ENCODE peak calls at places on chromosomes 4 and X, in eight cellular contexts. H, Z, O, K, T, N, V and W are unnamed samples.

GRCh38 chr4:188002346-188002745 is 6.8 kb downstream of the ZFP42 start:
- DNase-seq in K (no peak), N (peak), Z (no peak), T (no peak), V (no peak), O (no peak), H (no peak), W (no peak)

GRCh38 chrX:2828404-2829065 is at the start of gene GYG2:
- DNase-seq in Z (peak), K (no peak), V (no peak), H (no peak), T (peak), O (no peak), N (no peak), W (no peak)

GRCh38 chr4:95701500-95701899 is 138.4 kb upstream of the PDHA2 start:
- DNase-seq in O (no peak), T (no peak), N (peak), V (no peak), K (no peak), H (no peak), Z (peak), W (no peak)

GRCh38 chr4:155403886-155404285 is 27.1 kb upstream of the MAP9 start:
- DNase-seq in T (no peak), H (no peak), Z (peak), O (no peak), V (no peak), K (no peak), N (peak), W (no peak)

GRCh38 chr4:55598641-55599040 is 6.6 kb upstream of the PDCL2 start:
- DNase-seq in O (no peak), K (no peak), T (no peak), N (no peak), H (no peak), V (no peak), Z (no peak), W (no peak)

GRCh38 chr4:104964387-104965175 is 182.1 kb upstream of the TET2 start:
- DNase-seq in N (no peak), K (peak), O (no peak), T (no peak), V (no peak), H (no peak), Z (no peak), W (no peak)

GRCh38 chr4:163701915-163702314 is 207.4 kb downstream of the TMA16 start:
- DNase-seq in N (no peak), Z (peak), K (no peak), H (no peak), V (no peak), O (peak), T (no peak), W (no peak)

GRCh38 chrX:70834587-70834986 is 73.9 kb downstream of the TEX11 start:
- DNase-seq in Z (no peak), K (no peak), H (no peak), N (no peak), V (no peak), O (no peak), T (no peak), W (no peak)

GRCh38 chr4:77877771-77878170 is 15.1 kb downstream of the MRPL1 start:
- DNase-seq in H (no peak), V (no peak), N (no peak), O (no peak), T (no peak), K (no peak), Z (no peak), W (no peak)

GRCh38 chrX:104253567-104254441 is 929 bp downstream of the ESX1 start:
- DNase-seq in H (no peak), T (peak), K (no peak), O (no peak), N (no peak), V (no peak), Z (no peak), W (no peak)

DNA sequence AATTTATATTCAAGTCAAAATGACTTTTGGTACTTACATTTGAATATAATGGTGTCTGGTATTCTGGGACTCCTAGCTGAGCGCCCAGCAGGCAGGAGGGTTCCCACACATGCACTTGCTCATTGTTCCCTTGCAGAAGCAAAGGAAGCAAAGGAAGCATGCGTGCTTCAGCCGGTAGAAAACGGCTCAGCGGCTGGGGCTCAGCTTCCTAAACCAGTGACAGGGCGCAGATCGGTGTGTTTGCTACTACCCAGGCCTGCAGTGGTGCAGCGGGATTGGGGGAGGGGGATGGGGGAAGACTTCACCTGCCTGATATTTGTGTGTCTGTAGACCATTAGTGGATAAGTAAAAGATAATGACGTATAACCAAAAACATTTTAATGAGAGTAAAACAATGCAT is 978.3 kb upstream of the TENM3 start:
- DNase-seq in H (no peak), K (no peak), Z (no peak), T (no peak), V (no peak), O (no peak), N (no peak), W (no peak)
- TF ChIP-seq CTCF in H (no peak), K (no peak), Z (no peak), T (no peak), V (no peak), O (no peak), N (no peak), W (no peak)

DNA sequence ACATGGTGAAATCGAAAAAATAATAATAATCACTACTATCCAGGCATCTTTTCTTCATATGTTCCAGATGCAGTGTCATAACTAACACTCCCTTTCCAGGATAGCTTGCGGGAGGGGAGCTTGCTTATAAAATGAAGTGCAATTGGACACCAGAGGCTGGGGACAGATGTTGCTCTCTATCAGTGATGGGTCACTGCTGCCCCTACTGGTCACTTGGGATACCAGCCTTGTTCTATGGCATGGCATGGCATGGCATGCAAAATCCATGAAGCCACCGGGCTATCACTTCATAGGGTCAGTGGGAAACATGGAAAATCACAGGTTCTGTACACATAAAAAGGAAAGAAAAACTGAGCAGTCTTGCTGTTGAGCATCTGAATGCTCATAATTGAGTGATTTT is 168.1 kb downstream of the GLRA2 start:
- DNase-seq in Z (peak), O (no peak), H (no peak), V (no peak), N (peak), K (no peak), T (no peak), W (no peak)
- TF ChIP-seq CTCF in Z (peak), O (peak), H (no peak), V (peak), N (peak), K (peak), T (peak), W (peak)

GRCh38 chr4:175109933-175110332 is 191.8 kb downstream of the ADAM29 start:
- DNase-seq in O (no peak), T (no peak), H (no peak), N (no peak), V (no peak), Z (no peak), K (no peak), W (no peak)
- TF ChIP-seq CTCF in O (no peak), T (no peak), H (no peak), N (no peak), V (no peak), Z (no peak), K (no peak), W (no peak)

GRCh38 chrX:136577562-136577961 is 45.5 kb downstream of the VGLL1 start:
- DNase-seq in Z (peak), O (no peak), T (peak), H (peak), N (peak), V (peak), K (peak), W (peak)
- TF ChIP-seq CTCF in Z (peak), O (peak), T (peak), H (peak), N (peak), V (peak), K (peak), W (peak)

GRCh38 chr4:72111863-72112262 is 80.1 kb downstream of the NPFFR2 start:
- DNase-seq in V (no peak), K (no peak), Z (no peak), T (no peak), N (no peak), H (no peak), O (no peak), W (no peak)
- TF ChIP-seq CTCF in V (no peak), K (no peak), Z (no peak), T (no peak), N (no peak), H (no peak), O (no peak), W (no peak)

DNA sequence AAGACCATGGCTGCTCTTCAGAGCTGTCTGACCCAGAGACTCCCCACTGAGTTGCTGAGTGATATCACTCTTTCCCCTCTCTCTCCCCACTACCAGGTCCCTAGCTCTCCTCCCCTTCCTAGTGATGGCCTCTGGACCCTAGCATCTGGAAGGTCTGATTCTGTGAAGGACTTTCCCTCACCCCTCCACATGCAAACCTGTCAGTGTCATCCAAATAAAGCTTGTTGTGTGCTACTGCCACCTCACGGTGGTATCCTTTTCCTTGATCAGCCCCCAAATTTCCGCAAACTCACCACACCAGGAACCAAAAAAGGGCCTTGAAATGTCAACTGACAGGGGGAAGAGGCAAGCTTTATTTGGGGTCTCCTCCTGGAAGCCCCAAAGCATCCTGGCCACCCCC is 500.2 kb downstream of the IDS start:
- DNase-seq in T (no peak), H (no peak), K (no peak), Z (no peak), O (no peak), N (no peak), V (no peak), W (no peak)
- TF ChIP-seq CTCF in T (no peak), H (no peak), K (no peak), Z (no peak), O (peak), N (no peak), V (no peak), W (no peak)

GRCh38 chrX:80816051-80816450 is 6.4 kb upstream of the BRWD3 start:
- DNase-seq in N (no peak), Z (no peak), O (no peak), T (no peak), V (no peak), K (no peak), H (no peak), W (no peak)

GRCh38 chrX:80810365-80810978 is 795 bp upstream of the BRWD3 start:
- DNase-seq in T (no peak), N (peak), Z (peak), V (no peak), H (no peak), K (no peak), O (no peak), W (no peak)

GRCh38 chrX:80808854-80809493 is 703 bp downstream of the BRWD3 start:
- DNase-seq in O (no peak), Z (peak), K (no peak), N (peak), H (peak), T (peak), V (no peak), W (no peak)

GRCh38 chrX:80808160-80808735 is 1.4 kb downstream of the BRWD3 start:
- DNase-seq in K (peak), O (peak), H (peak), V (peak), Z (peak), T (no peak), N (peak), W (peak)

DNA sequence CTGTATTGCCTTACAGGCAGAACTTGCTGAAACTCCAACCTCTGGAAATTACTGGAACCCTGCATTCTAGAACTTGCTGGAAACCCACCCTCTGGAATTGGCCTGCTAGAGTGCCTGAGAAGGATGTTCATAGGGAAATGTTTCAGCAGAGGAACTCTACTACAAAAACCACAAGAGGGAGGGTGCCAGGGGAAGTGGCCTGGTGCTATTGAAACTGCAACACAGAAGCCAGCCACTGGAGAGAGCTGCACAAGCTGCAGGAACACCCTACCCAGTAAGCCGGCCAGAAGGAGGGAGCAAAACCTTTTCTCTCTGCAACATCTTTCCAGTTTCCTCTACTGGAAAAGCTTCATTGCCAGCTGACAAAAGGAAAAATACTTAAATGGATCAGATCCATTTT is 2.5 kb upstream of the BRWD3 start:
- DNase-seq in K (no peak), N (no peak), H (peak), Z (peak), O (no peak), T (no peak), V (no peak), W (peak)
- TF ChIP-seq CTCF in K (no peak), N (no peak), H (no peak), Z (peak), O (peak), T (no peak), V (no peak), W (no peak)

GRCh38 chr4:151643564-151643963 is 117.2 kb downstream of the GATB start:
- DNase-seq in V (no peak), O (no peak), K (no peak), Z (no peak), T (no peak), N (no peak), H (no peak), W (no peak)

GRCh38 chr4:151649461-151649860 is 111.3 kb downstream of the GATB start:
- DNase-seq in T (no peak), V (no peak), K (no peak), Z (no peak), O (no peak), H (no peak), N (no peak), W (no peak)

GRCh38 chr4:151641983-151642382 is 118.8 kb downstream of the GATB start:
- DNase-seq in K (no peak), H (no peak), T (no peak), N (no peak), Z (no peak), O (no peak), V (no peak), W (no peak)

GRCh38 chr4:151644625-151645024 is 116.2 kb downstream of the GATB start:
- DNase-seq in Z (no peak), N (peak), V (no peak), K (no peak), O (no peak), T (no peak), H (no peak), W (no peak)

DNA sequence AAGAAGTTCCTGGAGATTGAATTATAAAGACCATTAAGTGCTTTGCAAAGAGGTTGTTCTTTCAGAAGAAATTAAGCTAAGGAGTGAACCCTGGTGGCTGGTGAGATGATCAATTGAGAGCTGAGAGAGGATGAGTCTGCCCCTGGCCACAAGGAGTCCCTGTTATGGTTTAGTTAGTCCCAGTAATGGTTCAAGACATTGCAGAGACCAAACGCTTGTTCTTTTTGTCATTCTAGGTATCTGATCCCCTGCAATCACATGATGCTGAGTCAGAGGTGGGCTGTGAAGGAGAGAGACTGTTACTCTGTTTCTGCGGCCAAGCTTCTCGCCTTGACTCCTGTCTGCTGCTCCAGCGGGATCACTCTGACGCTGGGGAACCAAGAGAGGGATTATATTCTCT is 114.5 kb downstream of the GATB start:
- DNase-seq in T (no peak), Z (no peak), K (no peak), V (no peak), H (no peak), O (no peak), N (no peak), W (no peak)
- TF ChIP-seq CTCF in T (no peak), Z (no peak), K (no peak), V (no peak), H (no peak), O (no peak), N (no peak), W (no peak)

GRCh38 chr4:139184129-139184528 is 7.1 kb upstream of the ELF2 start:
- DNase-seq in T (no peak), K (no peak), V (no peak), N (no peak), Z (peak), H (no peak), O (no peak), W (no peak)
- TF ChIP-seq CTCF in T (no peak), K (no peak), V (peak), N (peak), Z (peak), H (no peak), O (no peak), W (peak)

GRCh38 chr4:114034189-114034588 is 54.7 kb upstream of the ARSJ start:
- DNase-seq in N (no peak), K (no peak), O (no peak), Z (no peak), T (no peak), H (no peak), V (no peak), W (no peak)

GRCh38 chr4:114038762-114039392 is 59.4 kb upstream of the ARSJ start:
- DNase-seq in V (no peak), T (no peak), N (no peak), K (no peak), O (no peak), Z (peak), H (no peak), W (no peak)

GRCh38 chr4:114036864-114037263 is 57.4 kb upstream of the ARSJ start:
- DNase-seq in H (no peak), T (no peak), K (no peak), V (no peak), O (no peak), N (no peak), Z (no peak), W (no peak)

GRCh38 chr4:114037981-114038380 is 58.5 kb upstream of the ARSJ start:
- DNase-seq in T (no peak), N (no peak), Z (no peak), V (no peak), K (no peak), O (no peak), H (no peak), W (no peak)

DNA sequence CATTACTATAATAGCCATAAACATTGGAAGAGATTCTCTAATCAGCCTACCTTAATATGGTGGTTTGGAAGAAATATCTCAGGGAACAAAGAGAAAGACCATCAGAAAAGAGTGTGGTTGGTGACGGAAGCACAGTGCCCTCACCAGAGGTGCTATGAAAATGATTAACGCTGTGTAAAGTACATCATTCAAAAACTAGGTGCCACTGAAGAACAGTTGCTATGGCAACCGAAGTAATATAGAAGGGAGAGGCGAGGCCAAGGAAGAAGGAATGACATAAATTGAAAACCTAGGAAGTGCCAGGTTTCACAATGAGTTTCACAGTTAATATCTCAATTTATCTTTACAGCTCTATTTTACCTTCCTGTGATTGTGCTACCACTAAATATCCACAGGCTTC is 57.0 kb upstream of the ARSJ start:
- DNase-seq in K (no peak), N (no peak), V (no peak), Z (no peak), T (no peak), H (no peak), O (no peak), W (no peak)
- TF ChIP-seq CTCF in K (no peak), N (no peak), V (no peak), Z (no peak), T (no peak), H (no peak), O (no peak), W (no peak)